ENCODE peak calls at places on chromosomes 12 and 14, in nine cellular contexts. One of them, this sample, is unnamed.

GRCh38 chr12:132524405-132524804 is 34.5 kb downstream of the FBRSL1 start:
- DNase-seq in suprapubic skin: no peak
- DNase-seq in upper lobe of left lung: peak; percentile 82
- DNase-seq in ovary: no peak
- DNase-seq in stomach: peak; percentile 90
- DNase-seq in transverse colon: no peak
- DNase-seq in K562: no peak
- DNase-seq in A549: peak; percentile 90
- DNase-seq in H1: no peak
- DNase-seq in this sample: no peak

GRCh38 chr12:96720363-96720705 is 186.7 kb upstream of the NEDD1 start:
- DNase-seq in suprapubic skin: no peak
- DNase-seq in upper lobe of left lung: peak; percentile 43
- DNase-seq in stomach: no peak
- DNase-seq in A549: peak; percentile 27
- DNase-seq in ovary: no peak
- DNase-seq in K562: no peak
- DNase-seq in transverse colon: peak; percentile 8
- DNase-seq in H1: no peak
- DNase-seq in this sample: no peak

GRCh38 chr12:67748761-67749075 is 100.2 kb downstream of the DYRK2 start:
- DNase-seq in H1: no peak
- DNase-seq in K562: no peak
- DNase-seq in transverse colon: no peak
- DNase-seq in upper lobe of left lung: no peak
- DNase-seq in stomach: no peak
- DNase-seq in A549: peak; percentile 33
- DNase-seq in suprapubic skin: no peak
- DNase-seq in ovary: no peak
- DNase-seq in this sample: no peak

GRCh38 chr12:39816671-39817185 is 197.1 kb upstream of the ABCD2 start:
- DNase-seq in K562: no peak
- DNase-seq in suprapubic skin: no peak
- DNase-seq in upper lobe of left lung: no peak
- DNase-seq in H1: no peak
- DNase-seq in transverse colon: no peak
- DNase-seq in A549: no peak
- DNase-seq in stomach: no peak
- DNase-seq in ovary: no peak
- DNase-seq in this sample: no peak

GRCh38 chr14:42224053-42224888 is 617.6 kb downstream of the LRFN5 start:
- DNase-seq in H1: peak; percentile 17
- DNase-seq in upper lobe of left lung: no peak
- DNase-seq in stomach: peak; percentile 52
- DNase-seq in A549: peak; percentile 65
- DNase-seq in suprapubic skin: no peak
- DNase-seq in transverse colon: peak; percentile 42
- DNase-seq in ovary: peak; percentile 23
- DNase-seq in K562: peak; percentile 28
- DNase-seq in this sample: peak; percentile 90

GRCh38 chr12:13559318-13559978 is 362.9 kb downstream of the EMP1 start:
- DNase-seq in stomach: peak; percentile 71
- DNase-seq in ovary: no peak
- DNase-seq in A549: no peak
- DNase-seq in K562: no peak
- DNase-seq in upper lobe of left lung: no peak
- DNase-seq in transverse colon: peak; percentile 68
- DNase-seq in H1: no peak
- DNase-seq in suprapubic skin: no peak
- DNase-seq in this sample: no peak

GRCh38 chr12:132925597-132926416 is 30.3 kb downstream of the ZNF605 start:
- DNase-seq in transverse colon: no peak
- DNase-seq in stomach: no peak
- DNase-seq in H1: no peak
- DNase-seq in A549: peak; percentile 26
- DNase-seq in K562: no peak
- DNase-seq in suprapubic skin: no peak
- DNase-seq in upper lobe of left lung: no peak
- DNase-seq in ovary: no peak
- DNase-seq in this sample: no peak

GRCh38 chr14:94753067-94753466 is 16.8 kb downstream of the GSC start:
- DNase-seq in stomach: no peak
- DNase-seq in suprapubic skin: no peak
- DNase-seq in A549: no peak
- DNase-seq in upper lobe of left lung: no peak
- DNase-seq in ovary: no peak
- DNase-seq in H1: no peak
- DNase-seq in K562: no peak
- DNase-seq in transverse colon: no peak
- DNase-seq in this sample: no peak

GRCh38 chr12:47984331-47984801 is 19.9 kb downstream of the COL2A1 start:
- DNase-seq in A549: no peak
- DNase-seq in K562: no peak
- DNase-seq in ovary: no peak
- DNase-seq in transverse colon: no peak
- DNase-seq in stomach: no peak
- DNase-seq in upper lobe of left lung: no peak
- DNase-seq in H1: no peak
- DNase-seq in suprapubic skin: no peak
- DNase-seq in this sample: no peak

GRCh38 chr12:106841471-106842302 is 67.2 kb downstream of the RIC8B start:
- DNase-seq in A549: peak; percentile 59
- DNase-seq in transverse colon: peak; percentile 29
- DNase-seq in H1: no peak
- DNase-seq in upper lobe of left lung: no peak
- DNase-seq in K562: peak; percentile 68
- DNase-seq in ovary: peak; percentile 23
- DNase-seq in suprapubic skin: no peak
- DNase-seq in stomach: no peak
- DNase-seq in this sample: no peak

GRCh38 chr14:70601162-70601561 is 707 bp upstream of the MED6 start:
- DNase-seq in A549: peak; percentile 9
- DNase-seq in transverse colon: no peak
- DNase-seq in upper lobe of left lung: no peak
- DNase-seq in suprapubic skin: no peak
- DNase-seq in H1: no peak
- DNase-seq in K562: no peak
- DNase-seq in stomach: no peak
- DNase-seq in ovary: no peak
- DNase-seq in this sample: no peak

GRCh38 chr12:106898001-106898966 is 57.4 kb upstream of the TMEM263 start:
- DNase-seq in upper lobe of left lung: no peak
- DNase-seq in suprapubic skin: no peak
- DNase-seq in K562: no peak
- DNase-seq in A549: no peak
- DNase-seq in ovary: no peak
- DNase-seq in stomach: no peak
- DNase-seq in transverse colon: no peak
- DNase-seq in H1: no peak
- DNase-seq in this sample: no peak

GRCh38 chr14:23361763-23362162 is 3.2 kb downstream of the EFS start:
- DNase-seq in K562: no peak
- DNase-seq in H1: no peak
- DNase-seq in ovary: no peak
- DNase-seq in stomach: no peak
- DNase-seq in upper lobe of left lung: no peak
- DNase-seq in A549: no peak
- DNase-seq in transverse colon: no peak
- DNase-seq in suprapubic skin: peak; percentile 12
- DNase-seq in this sample: no peak

GRCh38 chr14:23360496-23360895 is 4.5 kb downstream of the EFS start:
- DNase-seq in H1: no peak
- DNase-seq in A549: peak; percentile 57
- DNase-seq in stomach: no peak
- DNase-seq in suprapubic skin: peak; percentile 66
- DNase-seq in K562: peak; percentile 14
- DNase-seq in transverse colon: no peak
- DNase-seq in upper lobe of left lung: no peak
- DNase-seq in ovary: no peak
- DNase-seq in this sample: no peak

GRCh38 chr14:23361320-23361719 is 3.7 kb downstream of the EFS start:
- DNase-seq in suprapubic skin: peak; percentile 70
- DNase-seq in upper lobe of left lung: no peak
- DNase-seq in H1: no peak
- DNase-seq in stomach: no peak
- DNase-seq in ovary: no peak
- DNase-seq in A549: no peak
- DNase-seq in transverse colon: no peak
- DNase-seq in K562: no peak
- DNase-seq in this sample: no peak

GRCh38 chr14:23364164-23364571 is 804 bp downstream of the EFS start:
- DNase-seq in ovary: no peak
- DNase-seq in H1: no peak
- DNase-seq in stomach: no peak
- DNase-seq in K562: no peak
- DNase-seq in upper lobe of left lung: no peak
- DNase-seq in suprapubic skin: no peak
- DNase-seq in transverse colon: no peak
- DNase-seq in A549: no peak
- DNase-seq in this sample: peak; percentile 36

GRCh38 chr14:23362200-23362599 is 2.8 kb downstream of the EFS start:
- DNase-seq in A549: peak; percentile 21
- DNase-seq in transverse colon: no peak
- DNase-seq in stomach: no peak
- DNase-seq in H1: no peak
- DNase-seq in upper lobe of left lung: no peak
- DNase-seq in suprapubic skin: peak; percentile 23
- DNase-seq in K562: peak; percentile 12
- DNase-seq in ovary: no peak
- DNase-seq in this sample: no peak
- TF ChIP-seq EP300 in A549: no peak
- TF ChIP-seq EP300 in transverse colon: no peak
- TF ChIP-seq EP300 in stomach: no peak
- TF ChIP-seq EP300 in H1: no peak
- TF ChIP-seq EP300 in upper lobe of left lung: no peak
- TF ChIP-seq EP300 in suprapubic skin: no peak
- TF ChIP-seq EP300 in K562: no peak
- TF ChIP-seq EP300 in ovary: no peak
- TF ChIP-seq EP300 in this sample: no peak

DNA sequence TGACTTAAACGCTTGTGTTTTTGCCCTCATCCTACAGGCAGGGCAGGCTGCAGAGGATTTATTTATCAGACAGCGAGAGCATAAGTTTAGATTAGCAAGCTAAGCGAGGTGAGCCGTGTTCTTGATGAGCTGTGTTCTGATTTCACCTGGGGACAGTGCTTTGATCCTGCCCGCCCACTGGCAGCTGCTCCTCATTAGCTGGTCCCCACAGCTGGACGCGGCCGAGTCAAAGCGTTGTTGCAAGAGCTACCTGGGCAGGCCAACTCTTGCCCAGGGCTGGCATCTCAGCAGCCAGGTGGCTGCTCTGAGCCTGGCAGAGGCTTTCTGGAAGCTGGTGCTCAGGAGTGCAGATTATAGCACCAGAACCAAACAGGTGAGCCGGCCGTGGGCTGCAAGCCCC is 46.8 kb upstream of the BEGAIN start:
- DNase-seq in K562: no peak
- DNase-seq in ovary: no peak
- DNase-seq in A549: no peak
- DNase-seq in transverse colon: no peak
- DNase-seq in stomach: no peak
- DNase-seq in upper lobe of left lung: no peak
- DNase-seq in suprapubic skin: no peak
- DNase-seq in H1: no peak
- DNase-seq in this sample: no peak
- TF ChIP-seq EP300 in K562: no peak
- TF ChIP-seq EP300 in ovary: no peak
- TF ChIP-seq EP300 in A549: no peak
- TF ChIP-seq EP300 in transverse colon: no peak
- TF ChIP-seq EP300 in stomach: no peak
- TF ChIP-seq EP300 in upper lobe of left lung: no peak
- TF ChIP-seq EP300 in suprapubic skin: no peak
- TF ChIP-seq EP300 in H1: no peak
- TF ChIP-seq EP300 in this sample: no peak

GRCh38 chr14:99412122-99413061 is 68.3 kb downstream of the SETD3 start:
- DNase-seq in stomach: no peak
- DNase-seq in upper lobe of left lung: no peak
- DNase-seq in H1: peak; percentile 46
- DNase-seq in suprapubic skin: no peak
- DNase-seq in transverse colon: no peak
- DNase-seq in A549: no peak
- DNase-seq in K562: no peak
- DNase-seq in ovary: no peak
- DNase-seq in this sample: no peak

GRCh38 chr14:99410019-99410418 is 70.6 kb downstream of the SETD3 start:
- DNase-seq in transverse colon: no peak
- DNase-seq in ovary: no peak
- DNase-seq in H1: no peak
- DNase-seq in upper lobe of left lung: no peak
- DNase-seq in stomach: no peak
- DNase-seq in K562: no peak
- DNase-seq in suprapubic skin: no peak
- DNase-seq in A549: no peak
- DNase-seq in this sample: no peak

GRCh38 chr14:99413972-99414371 is 66.7 kb downstream of the SETD3 start:
- DNase-seq in A549: no peak
- DNase-seq in suprapubic skin: no peak
- DNase-seq in ovary: no peak
- DNase-seq in K562: no peak
- DNase-seq in upper lobe of left lung: no peak
- DNase-seq in stomach: no peak
- DNase-seq in H1: no peak
- DNase-seq in transverse colon: no peak
- DNase-seq in this sample: no peak

GRCh38 chr14:99415496-99416281 is 65.0 kb downstream of the SETD3 start:
- DNase-seq in suprapubic skin: no peak
- DNase-seq in K562: peak; percentile 81
- DNase-seq in upper lobe of left lung: no peak
- DNase-seq in ovary: no peak
- DNase-seq in transverse colon: peak; percentile 48
- DNase-seq in H1: no peak
- DNase-seq in A549: peak; percentile 83
- DNase-seq in stomach: peak; percentile 50
- DNase-seq in this sample: peak; percentile 65

GRCh38 chr14:99413172-99413571 is 67.5 kb downstream of the SETD3 start:
- DNase-seq in A549: no peak
- DNase-seq in upper lobe of left lung: no peak
- DNase-seq in K562: no peak
- DNase-seq in suprapubic skin: no peak
- DNase-seq in H1: no peak
- DNase-seq in stomach: no peak
- DNase-seq in transverse colon: no peak
- DNase-seq in ovary: no peak
- DNase-seq in this sample: no peak
- TF ChIP-seq EP300 in A549: no peak
- TF ChIP-seq EP300 in upper lobe of left lung: no peak
- TF ChIP-seq EP300 in K562: no peak
- TF ChIP-seq EP300 in suprapubic skin: no peak
- TF ChIP-seq EP300 in H1: no peak
- TF ChIP-seq EP300 in stomach: no peak
- TF ChIP-seq EP300 in transverse colon: no peak
- TF ChIP-seq EP300 in ovary: no peak
- TF ChIP-seq EP300 in this sample: no peak

DNA sequence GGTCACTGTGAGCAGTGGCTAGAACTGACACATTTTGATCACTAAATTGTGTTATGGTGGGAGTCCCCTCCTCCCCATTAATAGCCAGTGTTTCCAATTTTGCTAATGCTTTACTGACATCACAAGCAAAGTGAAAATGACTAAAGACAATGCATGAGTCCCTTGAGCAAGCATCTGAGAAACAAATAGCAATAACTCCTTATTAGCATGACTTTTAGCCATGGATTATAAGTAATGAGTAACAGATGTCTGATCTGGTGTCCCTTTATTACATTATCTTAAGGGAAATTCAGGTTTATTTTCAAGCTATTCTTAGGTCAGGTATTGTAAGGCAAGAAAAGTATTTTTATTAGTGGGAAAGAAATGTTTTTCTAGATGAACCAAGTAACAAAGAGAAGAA is 148.2 kb downstream of the KCNH5 start:
- DNase-seq in ovary: no peak
- DNase-seq in K562: no peak
- DNase-seq in upper lobe of left lung: no peak
- DNase-seq in transverse colon: no peak
- DNase-seq in A549: no peak
- DNase-seq in stomach: no peak
- DNase-seq in suprapubic skin: no peak
- DNase-seq in H1: no peak
- DNase-seq in this sample: no peak
- TF ChIP-seq EP300 in ovary: no peak
- TF ChIP-seq EP300 in K562: no peak
- TF ChIP-seq EP300 in upper lobe of left lung: no peak
- TF ChIP-seq EP300 in transverse colon: no peak
- TF ChIP-seq EP300 in A549: no peak
- TF ChIP-seq EP300 in stomach: no peak
- TF ChIP-seq EP300 in suprapubic skin: no peak
- TF ChIP-seq EP300 in H1: no peak
- TF ChIP-seq EP300 in this sample: no peak

This sample was measured in tibial nerve.